ENCODE peak calls at places on chromosome 15, in four cellular contexts. C is coronary artery, P is adrenal gland, O is upper lobe of left lung. Q is an unnamed sample.

GRCh38 chr15:88243895-88244787 is 12.4 kb downstream of the NTRK3 start:
- DNase-seq in C (no peak), P (no peak), O (no peak), Q (no peak)

GRCh38 chr15:89912145-89912673 is 543 bp downstream of the ARPIN start:
- DNase-seq in C (no peak), P (peak; percentile 30), O (peak; percentile 89), Q (peak; percentile 66)

GRCh38 chr15:82572311-82572710 is 32.1 kb upstream of the RPS17 start:
- DNase-seq in C (no peak), P (no peak), O (no peak), Q (no peak)

GRCh38 chr15:61028427-61028826 is 200.7 kb downstream of the RORA start:
- DNase-seq in C (no peak), P (no peak), O (no peak), Q (no peak)

GRCh38 chr15:38440353-38441129 is 13.4 kb upstream of the FAM98B start:
- DNase-seq in C (no peak), P (peak; percentile 47), O (peak; percentile 5), Q (peak; percentile 64)

GRCh38 chr15:39770748-39771689 is 11.6 kb downstream of the FSIP1 start:
- DNase-seq in C (no peak), P (no peak), O (no peak), Q (no peak)

GRCh38 chr15:81060470-81060869 is 59.7 kb downstream of the TLNRD1 start:
- DNase-seq in C (no peak), P (no peak), O (no peak), Q (no peak)

GRCh38 chr15:91055548-91056331 is 33.3 kb upstream of the VPS33B start:
- DNase-seq in C (no peak), P (peak; percentile 83), O (no peak), Q (no peak)

GRCh38 chr15:73631915-73632669 is 1.1 kb downstream of the NPTN start:
- DNase-seq in C (peak; percentile 79), P (peak; percentile 48), O (no peak), Q (no peak)

GRCh38 chr15:76730262-76730661 is 174.9 kb downstream of the SCAPER start:
- DNase-seq in C (no peak), P (no peak), O (no peak), Q (no peak)

GRCh38 chr15:79724312-79724711 is 172.5 kb downstream of the MTHFS start:
- DNase-seq in C (no peak), P (no peak), O (no peak), Q (no peak)

GRCh38 chr15:72800819-72801481 is 17.4 kb upstream of the ADPGK start:
- DNase-seq in C (no peak), P (no peak), O (no peak), Q (no peak)

GRCh38 chr15:82132742-82133141 is 86.9 kb upstream of the MEX3B start:
- DNase-seq in C (no peak), P (no peak), O (no peak), Q (peak; percentile 85)

GRCh38 chr15:41806291-41807181 is 21.4 kb upstream of the JMJD7 start:
- DNase-seq in C (no peak), P (no peak), O (no peak), Q (peak; percentile 99)

GRCh38 chr15:44535092-44535491 is 1.9 kb upstream of the EIF3J start:
- DNase-seq in C (no peak), P (no peak), O (no peak), Q (no peak)

GRCh38 chr15:44530653-44531052 is 6.3 kb upstream of the EIF3J start:
- DNase-seq in C (no peak), P (no peak), O (no peak), Q (no peak)

GRCh38 chr15:44535509-44536297 is 1.2 kb upstream of the EIF3J start:
- DNase-seq in C (no peak), P (no peak), O (no peak), Q (no peak)

GRCh38 chr15:44529864-44530604 is 6.9 kb upstream of the EIF3J start:
- DNase-seq in C (no peak), P (no peak), O (no peak), Q (no peak)

GRCh38 chr15:44532689-44533088 is 4.3 kb upstream of the EIF3J start:
- DNase-seq in C (no peak), P (no peak), O (no peak), Q (no peak)
- TF ChIP-seq CTCF in C (no peak), P (no peak), O (no peak), Q (peak; percentile 46)

GRCh38 chr15:69014454-69014853 is at the start of gene NOX5:
- DNase-seq in C (peak; percentile 24), P (no peak), O (no peak), Q (no peak)
- H3K4me3 ChIP-seq in C (no peak within 1 kb of the TSS), P (no peak within 1 kb of the TSS), O (no peak within 1 kb of the TSS), Q (no peak within 1 kb of the TSS)

GRCh38 chr15:59764775-59765174 is 75.7 kb upstream of the BNIP2 start:
- DNase-seq in C (no peak), P (no peak), O (no peak), Q (no peak)
- TF ChIP-seq CTCF in C (no peak), P (no peak), O (no peak), Q (no peak)

GRCh38 chr15:70061696-70062270 is 35.9 kb downstream of the TLE3 start:
- DNase-seq in C (no peak), P (no peak), O (no peak), Q (no peak)
- H3K4me3 ChIP-seq in C (peak overlapping the region; percentile 47), P (no peak overlapping the region), O (no peak overlapping the region), Q (no peak overlapping the region)

DNA sequence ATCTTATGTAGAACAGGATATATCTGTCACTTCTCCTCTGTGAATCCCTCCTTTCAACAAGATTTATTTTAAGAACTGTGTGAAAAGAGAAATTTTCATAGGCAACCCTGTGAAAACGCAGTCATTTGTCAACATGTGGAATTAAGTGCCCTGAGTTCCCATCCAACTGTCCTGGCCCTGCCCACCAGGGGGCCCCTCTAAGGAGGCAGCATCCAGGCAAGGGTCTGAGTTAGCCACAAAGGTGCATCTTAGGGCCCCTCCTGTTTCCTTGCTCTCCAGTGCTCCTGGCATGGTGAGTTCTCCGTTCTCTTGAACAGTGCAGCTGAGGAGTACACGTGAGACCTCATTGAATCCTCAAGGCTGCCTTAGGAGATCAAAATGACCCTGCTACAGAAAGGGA is 76.7 kb upstream of the CHRNA7 start:
- DNase-seq in C (no peak), P (no peak), O (no peak), Q (no peak)
- TF ChIP-seq CTCF in C (no peak), P (no peak), O (no peak), Q (no peak)

DNA sequence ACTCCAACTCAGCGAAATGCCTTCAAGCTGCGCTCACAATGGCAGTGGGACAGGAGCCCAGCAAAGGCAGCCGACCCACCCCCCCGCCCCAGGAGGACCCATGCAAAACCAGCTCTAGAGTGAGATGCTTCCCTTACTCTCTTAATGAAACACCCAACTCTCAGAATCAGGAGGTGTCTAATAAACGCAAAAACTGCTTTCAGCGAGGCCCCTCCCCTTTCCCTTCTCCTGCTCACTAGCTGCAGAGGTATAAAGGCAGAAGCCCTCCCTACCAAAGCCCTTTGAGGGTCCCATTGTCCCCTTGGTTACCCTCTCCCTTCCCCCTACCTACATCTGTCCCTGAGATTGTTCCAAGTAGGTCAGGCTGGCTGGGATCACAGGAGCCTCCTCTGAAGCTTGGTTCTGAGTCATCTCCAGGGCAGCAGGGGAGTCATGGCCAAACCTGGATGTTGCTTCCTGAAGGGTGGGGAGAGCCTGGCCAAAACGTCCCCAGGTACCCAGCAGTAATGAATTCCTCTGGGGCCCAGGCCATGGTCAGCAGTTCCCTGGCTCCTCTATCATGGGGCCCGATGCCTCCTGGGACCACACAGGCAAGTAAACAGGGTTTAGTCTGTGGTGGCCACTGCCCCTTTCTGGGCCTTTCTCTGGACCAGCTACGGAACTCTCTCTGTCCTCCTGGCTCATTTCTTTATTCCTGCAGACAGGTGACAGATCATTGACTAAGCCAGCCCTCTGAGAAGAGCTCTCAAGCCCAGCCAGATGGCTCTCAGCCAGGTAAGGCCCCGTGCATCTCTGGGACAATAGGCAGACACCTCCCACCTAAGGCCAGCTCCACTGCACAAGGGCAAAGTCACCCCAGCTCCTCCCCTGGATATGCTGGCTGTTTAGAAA is 8.6 kb downstream of the KLHL25 start:
- DNase-seq in C (no peak), P (peak; percentile 64), O (no peak), Q (no peak)
- H3K4me3 ChIP-seq in C (peak overlapping the region; percentile 25), P (no peak overlapping the region), O (no peak overlapping the region), Q (no peak overlapping the region)